ENCODE peak calls at places on chromosome 17, in five cellular contexts. One of them, this sample, is unnamed.

GRCh38 chr17:3794890-3795757 is 5.9 kb downstream of the ITGAE start:
- DNase-seq in dorsolateral prefrontal cortex: no peak
- DNase-seq in type B pancreatic cell: no peak
- DNase-seq in AG09319: no peak
- DNase-seq in transverse colon: no peak
- DNase-seq in this sample: no peak

GRCh38 chr17:58281511-58282011 is 826 bp upstream of the MPO start:
- DNase-seq in dorsolateral prefrontal cortex: no peak
- DNase-seq in type B pancreatic cell: no peak
- DNase-seq in AG09319: no peak
- DNase-seq in transverse colon: no peak
- DNase-seq in this sample: no peak

GRCh38 chr17:15364615-15365014 is 23.2 kb upstream of the TEKT3 start:
- DNase-seq in dorsolateral prefrontal cortex: no peak
- DNase-seq in type B pancreatic cell: no peak
- DNase-seq in AG09319: no peak
- DNase-seq in transverse colon: no peak
- DNase-seq in this sample: no peak

GRCh38 chr17:29155235-29155965 is 24.8 kb downstream of the MYO18A start:
- DNase-seq in dorsolateral prefrontal cortex: no peak
- DNase-seq in type B pancreatic cell: no peak
- DNase-seq in AG09319: no peak
- DNase-seq in transverse colon: peak
- DNase-seq in this sample: peak

GRCh38 chr17:58703137-58703846 is 10.9 kb downstream of the RAD51C start:
- DNase-seq in dorsolateral prefrontal cortex: no peak
- DNase-seq in type B pancreatic cell: no peak
- DNase-seq in AG09319: no peak
- DNase-seq in transverse colon: no peak
- DNase-seq in this sample: no peak

GRCh38 chr17:8125196-8125946 is 1.5 kb upstream of the HES7 start:
- DNase-seq in dorsolateral prefrontal cortex: peak
- DNase-seq in type B pancreatic cell: peak
- DNase-seq in AG09319: no peak
- DNase-seq in transverse colon: peak
- DNase-seq in this sample: peak

GRCh38 chr17:69187294-69187693 is 41.3 kb downstream of the ABCA10 start:
- DNase-seq in dorsolateral prefrontal cortex: no peak
- DNase-seq in type B pancreatic cell: no peak
- DNase-seq in AG09319: no peak
- DNase-seq in transverse colon: no peak
- DNase-seq in this sample: no peak

GRCh38 chr17:8118769-8119574 is 658 bp upstream of the ALOXE3 start:
- DNase-seq in dorsolateral prefrontal cortex: peak
- DNase-seq in type B pancreatic cell: peak
- DNase-seq in AG09319: peak
- DNase-seq in transverse colon: peak
- DNase-seq in this sample: peak

GRCh38 chr17:79019260-79019630 is 4.7 kb upstream of the C1QTNF1 start:
- DNase-seq in dorsolateral prefrontal cortex: no peak
- DNase-seq in type B pancreatic cell: no peak
- DNase-seq in AG09319: no peak
- DNase-seq in transverse colon: no peak
- DNase-seq in this sample: no peak

GRCh38 chr17:1724869-1725641 is 551 bp downstream of the WDR81 start:
- DNase-seq in dorsolateral prefrontal cortex: no peak
- DNase-seq in type B pancreatic cell: no peak
- DNase-seq in AG09319: no peak
- DNase-seq in transverse colon: no peak
- DNase-seq in this sample: no peak

GRCh38 chr17:44346064-44346844 is 1.2 kb downstream of the GRN start:
- DNase-seq in dorsolateral prefrontal cortex: no peak
- DNase-seq in type B pancreatic cell: no peak
- DNase-seq in AG09319: no peak
- DNase-seq in transverse colon: no peak
- DNase-seq in this sample: no peak

GRCh38 chr17:79915850-79916430 is 76.7 kb upstream of the CBX4 start:
- DNase-seq in dorsolateral prefrontal cortex: peak
- DNase-seq in type B pancreatic cell: no peak
- DNase-seq in AG09319: no peak
- DNase-seq in transverse colon: peak
- DNase-seq in this sample: no peak

GRCh38 chr17:20703781-20704180 is 124.3 kb downstream of the CDRT15L2 start:
- DNase-seq in dorsolateral prefrontal cortex: no peak
- DNase-seq in type B pancreatic cell: no peak
- DNase-seq in AG09319: no peak
- DNase-seq in transverse colon: no peak
- DNase-seq in this sample: no peak

GRCh38 chr17:61583242-61583641 is 7.8 kb downstream of the NACA2 start:
- DNase-seq in dorsolateral prefrontal cortex: no peak
- DNase-seq in type B pancreatic cell: no peak
- DNase-seq in AG09319: no peak
- DNase-seq in transverse colon: no peak
- DNase-seq in this sample: no peak

GRCh38 chr17:71378741-71379140 is 742.1 kb upstream of the SOX9 start:
- DNase-seq in dorsolateral prefrontal cortex: no peak
- DNase-seq in type B pancreatic cell: no peak
- DNase-seq in AG09319: no peak
- DNase-seq in transverse colon: no peak
- DNase-seq in this sample: no peak

GRCh38 chr17:10177131-10177920 is 21.1 kb downstream of the GAS7 start:
- DNase-seq in dorsolateral prefrontal cortex: no peak
- DNase-seq in type B pancreatic cell: no peak
- DNase-seq in AG09319: no peak
- DNase-seq in transverse colon: no peak
- DNase-seq in this sample: no peak

GRCh38 chr17:13531701-13532100 is 70.0 kb downstream of the HS3ST3A1 start:
- DNase-seq in dorsolateral prefrontal cortex: no peak
- DNase-seq in type B pancreatic cell: no peak
- DNase-seq in AG09319: no peak
- DNase-seq in transverse colon: no peak
- DNase-seq in this sample: no peak

GRCh38 chr17:53796642-53797041 is 26.1 kb upstream of the KIF2B start:
- DNase-seq in dorsolateral prefrontal cortex: no peak
- DNase-seq in type B pancreatic cell: no peak
- DNase-seq in AG09319: no peak
- DNase-seq in transverse colon: no peak
- DNase-seq in this sample: no peak

GRCh38 chr17:29664743-29665479 is 42.2 kb upstream of the CORO6 start:
- DNase-seq in dorsolateral prefrontal cortex: no peak
- DNase-seq in type B pancreatic cell: no peak
- DNase-seq in AG09319: no peak
- DNase-seq in transverse colon: no peak
- DNase-seq in this sample: no peak

GRCh38 chr17:22507823-22508222 is 815.5 kb downstream of the KCNJ18 start:
- DNase-seq in dorsolateral prefrontal cortex: peak
- DNase-seq in type B pancreatic cell: no peak
- DNase-seq in AG09319: no peak
- DNase-seq in transverse colon: no peak
- DNase-seq in this sample: no peak

GRCh38 chr17:49191407-49191916 is 18.9 kb downstream of the GNGT2 start:
- DNase-seq in dorsolateral prefrontal cortex: no peak
- DNase-seq in type B pancreatic cell: no peak
- DNase-seq in AG09319: peak
- DNase-seq in transverse colon: no peak
- DNase-seq in this sample: no peak

GRCh38 chr17:30805944-30806456 is 18.5 kb downstream of the CRLF3 start:
- DNase-seq in dorsolateral prefrontal cortex: no peak
- DNase-seq in type B pancreatic cell: no peak
- DNase-seq in AG09319: no peak
- DNase-seq in transverse colon: no peak
- DNase-seq in this sample: no peak
- TF ChIP-seq CTCF in dorsolateral prefrontal cortex: peak
- TF ChIP-seq CTCF in type B pancreatic cell: peak
- TF ChIP-seq CTCF in AG09319: no peak
- TF ChIP-seq CTCF in transverse colon: no peak
- TF ChIP-seq CTCF in this sample: no peak

DNA sequence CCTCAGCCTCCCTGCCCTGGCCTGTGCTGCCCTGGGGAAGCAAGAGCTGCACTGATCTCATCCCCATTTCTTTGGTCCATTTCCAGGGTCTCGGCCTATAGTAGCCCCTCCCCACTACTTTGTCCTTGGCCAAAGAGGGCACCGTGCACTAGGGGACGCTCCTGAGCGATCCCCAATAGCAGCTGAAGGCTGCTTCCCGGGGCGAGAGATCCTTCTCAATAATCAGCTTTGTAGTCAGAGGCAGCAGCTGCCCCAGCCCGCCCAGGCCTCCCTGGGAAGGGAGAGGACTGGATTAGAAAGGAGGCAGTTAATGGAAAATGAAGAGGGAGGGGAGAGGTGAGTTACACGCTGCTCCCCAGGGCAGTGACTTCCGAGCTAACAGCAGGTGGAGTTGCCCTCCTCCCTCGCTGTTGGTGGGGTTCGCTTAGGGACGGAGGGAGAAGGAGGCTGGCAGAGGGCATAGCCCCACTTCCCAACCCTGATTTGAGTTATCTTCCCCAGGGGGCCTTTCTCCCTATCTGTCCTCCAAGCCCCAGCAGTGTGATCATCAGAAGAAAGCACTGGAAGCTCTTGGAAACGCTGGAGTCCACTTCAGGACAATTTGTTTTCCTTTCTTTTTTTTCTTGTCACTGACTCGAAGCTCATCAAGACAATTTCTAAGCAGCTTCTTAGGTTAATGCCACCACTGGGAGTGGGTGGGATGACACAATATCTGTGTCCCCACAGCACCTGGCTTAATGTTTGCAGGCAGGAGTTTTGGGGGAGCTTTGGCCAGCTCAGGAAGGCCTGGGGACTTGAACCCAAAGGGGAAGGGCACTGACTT is 2.6 kb downstream of the MXRA7 start:
- DNase-seq in dorsolateral prefrontal cortex: peak
- DNase-seq in type B pancreatic cell: no peak
- DNase-seq in AG09319: no peak
- DNase-seq in transverse colon: no peak
- DNase-seq in this sample: no peak
- TF ChIP-seq CTCF in dorsolateral prefrontal cortex: peak
- TF ChIP-seq CTCF in type B pancreatic cell: peak
- TF ChIP-seq CTCF in AG09319: peak
- TF ChIP-seq CTCF in transverse colon: no peak
- TF ChIP-seq CTCF in this sample: no peak

GRCh38 chr17:38981640-38982039 is 14.4 kb upstream of the FBXO47 start:
- DNase-seq in dorsolateral prefrontal cortex: no peak
- DNase-seq in type B pancreatic cell: no peak
- DNase-seq in AG09319: no peak
- DNase-seq in transverse colon: no peak
- DNase-seq in this sample: no peak

GRCh38 chr17:38978180-38978579 is 11.0 kb upstream of the FBXO47 start:
- DNase-seq in dorsolateral prefrontal cortex: no peak
- DNase-seq in type B pancreatic cell: no peak
- DNase-seq in AG09319: no peak
- DNase-seq in transverse colon: no peak
- DNase-seq in this sample: no peak

GRCh38 chr17:38982858-38983746 is 15.9 kb upstream of the FBXO47 start:
- DNase-seq in dorsolateral prefrontal cortex: peak
- DNase-seq in type B pancreatic cell: no peak
- DNase-seq in AG09319: peak
- DNase-seq in transverse colon: peak
- DNase-seq in this sample: no peak

GRCh38 chr17:38980455-38981217 is 13.4 kb upstream of the FBXO47 start:
- DNase-seq in dorsolateral prefrontal cortex: no peak
- DNase-seq in type B pancreatic cell: no peak
- DNase-seq in AG09319: no peak
- DNase-seq in transverse colon: no peak
- DNase-seq in this sample: no peak
- TF ChIP-seq CTCF in dorsolateral prefrontal cortex: no peak
- TF ChIP-seq CTCF in type B pancreatic cell: no peak
- TF ChIP-seq CTCF in AG09319: no peak
- TF ChIP-seq CTCF in transverse colon: no peak
- TF ChIP-seq CTCF in this sample: no peak

DNA sequence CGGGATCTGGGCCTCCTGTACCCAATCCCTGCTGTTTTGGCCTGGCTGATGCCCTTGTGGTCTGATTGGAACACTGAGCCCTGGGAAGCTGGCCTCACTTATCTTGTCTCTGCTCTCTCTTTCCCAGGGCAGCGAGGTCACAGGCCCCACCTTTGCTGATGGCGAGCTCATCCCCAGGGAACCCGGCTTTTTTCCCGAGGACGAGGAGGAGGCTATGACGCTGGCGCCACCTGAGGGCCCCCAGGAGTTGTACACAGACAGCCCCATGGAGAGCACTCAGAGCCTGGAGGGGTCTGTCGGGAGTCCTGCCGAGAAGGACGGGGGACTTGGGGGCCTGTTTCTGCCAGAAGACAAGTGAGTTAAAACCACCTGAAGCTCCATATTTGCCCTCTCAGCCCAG is 126.0 kb downstream of the RAB11FIP4 start:
- DNase-seq in dorsolateral prefrontal cortex: no peak
- DNase-seq in type B pancreatic cell: no peak
- DNase-seq in AG09319: no peak
- DNase-seq in transverse colon: no peak
- DNase-seq in this sample: no peak
- TF ChIP-seq CTCF in dorsolateral prefrontal cortex: no peak
- TF ChIP-seq CTCF in type B pancreatic cell: peak
- TF ChIP-seq CTCF in AG09319: peak
- TF ChIP-seq CTCF in transverse colon: peak
- TF ChIP-seq CTCF in this sample: peak

DNA sequence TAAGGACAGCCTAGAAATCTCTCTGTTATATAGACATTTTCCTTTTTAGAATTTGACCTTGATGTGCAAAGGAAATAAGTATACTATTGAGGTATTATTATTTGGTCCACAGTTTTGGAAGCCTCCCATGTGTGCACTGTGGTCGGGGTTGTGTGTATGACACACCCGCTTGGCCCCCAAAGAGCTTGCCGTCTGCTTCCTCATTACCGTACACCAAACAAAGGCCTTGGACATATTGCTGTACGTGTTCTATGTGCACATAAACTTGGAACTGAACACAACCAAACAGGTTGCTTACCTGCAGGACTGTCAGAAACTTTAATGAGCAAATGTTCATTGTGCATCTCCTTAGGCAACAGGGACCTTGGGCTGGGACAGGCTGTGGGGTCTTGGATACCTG is 38.2 kb downstream of the METRNL start:
- DNase-seq in dorsolateral prefrontal cortex: no peak
- DNase-seq in type B pancreatic cell: no peak
- DNase-seq in AG09319: no peak
- DNase-seq in transverse colon: no peak
- DNase-seq in this sample: no peak
- TF ChIP-seq CTCF in dorsolateral prefrontal cortex: no peak
- TF ChIP-seq CTCF in type B pancreatic cell: no peak
- TF ChIP-seq CTCF in AG09319: no peak
- TF ChIP-seq CTCF in transverse colon: no peak
- TF ChIP-seq CTCF in this sample: no peak

GRCh38 chr17:182164-182751 is 808 bp upstream of the DOC2B start:
- DNase-seq in dorsolateral prefrontal cortex: no peak
- DNase-seq in type B pancreatic cell: no peak
- DNase-seq in AG09319: no peak
- DNase-seq in transverse colon: no peak
- DNase-seq in this sample: no peak

GRCh38 chr17:183021-183420 is 1.6 kb upstream of the DOC2B start:
- DNase-seq in dorsolateral prefrontal cortex: peak
- DNase-seq in type B pancreatic cell: no peak
- DNase-seq in AG09319: no peak
- DNase-seq in transverse colon: no peak
- DNase-seq in this sample: no peak

GRCh38 chr17:180380-181212 is 854 bp downstream of the DOC2B start:
- DNase-seq in dorsolateral prefrontal cortex: no peak
- DNase-seq in type B pancreatic cell: no peak
- DNase-seq in AG09319: no peak
- DNase-seq in transverse colon: no peak
- DNase-seq in this sample: no peak

GRCh38 chr17:179721-180379 is 1.6 kb downstream of the DOC2B start:
- DNase-seq in dorsolateral prefrontal cortex: no peak
- DNase-seq in type B pancreatic cell: no peak
- DNase-seq in AG09319: no peak
- DNase-seq in transverse colon: no peak
- DNase-seq in this sample: no peak

GRCh38 chr17:181213-182163 is at the start of gene DOC2B:
- DNase-seq in dorsolateral prefrontal cortex: no peak
- DNase-seq in type B pancreatic cell: no peak
- DNase-seq in AG09319: no peak
- DNase-seq in transverse colon: peak
- DNase-seq in this sample: no peak
- TF ChIP-seq CTCF in dorsolateral prefrontal cortex: no peak
- TF ChIP-seq CTCF in type B pancreatic cell: no peak
- TF ChIP-seq CTCF in AG09319: no peak
- TF ChIP-seq CTCF in transverse colon: no peak
- TF ChIP-seq CTCF in this sample: no peak

This sample was measured in ascending aorta.